ENCODE peak calls at places on chromosomes 7 and 10, in four cellular contexts. Q is cardiac muscle cell, T is left lung, C is lung. H is an unnamed sample.

GRCh38 chr10:124416733-124417132 is 2.0 kb downstream of the OAT start:
- DNase-seq in Q (peak), T (no peak), C (no peak), H (no peak)

GRCh38 chr7:116528008-116528789 is 3.4 kb downstream of the CAV1 start:
- DNase-seq in Q (peak), T (peak), C (peak), H (no peak)

GRCh38 chr10:112985701-112986510 is 35.9 kb downstream of the TCF7L2 start:
- DNase-seq in Q (peak), T (no peak), C (no peak), H (no peak)

GRCh38 chr10:31320598-31321211 is 1.7 kb downstream of the ZEB1 start:
- DNase-seq in Q (peak), T (peak), C (peak), H (peak)

GRCh38 chr7:117470777-117471176 is 9.0 kb upstream of the CFTR start:
- DNase-seq in Q (no peak), T (no peak), C (no peak), H (no peak)

GRCh38 chr7:137146552-137146961 is 197.0 kb downstream of the PTN start:
- DNase-seq in Q (peak), T (no peak), C (no peak), H (no peak)

GRCh38 chr7:123645516-123645915 is 10.2 kb upstream of the LMOD2 start:
- DNase-seq in Q (peak), T (no peak), C (no peak), H (no peak)

GRCh38 chr7:139603896-139604295 is 80.4 kb downstream of the CLEC2L start:
- DNase-seq in Q (no peak), T (no peak), C (no peak), H (no peak)

GRCh38 chr7:117682681-117683385 is 190.4 kb downstream of the CTTNBP2 start:
- DNase-seq in Q (peak), T (no peak), C (no peak), H (no peak)

GRCh38 chr10:36116751-36117150 is 474.7 kb upstream of the FZD8 start:
- DNase-seq in Q (peak), T (no peak), C (no peak), H (no peak)

GRCh38 chr10:7589748-7590147 is 77.0 kb downstream of the ITIH5 start:
- DNase-seq in Q (no peak), T (no peak), C (no peak), H (no peak)

GRCh38 chr10:95406651-95407280 is 116.0 kb upstream of the PDLIM1 start:
- DNase-seq in Q (peak), T (peak), C (no peak), H (no peak)

GRCh38 chr7:22189741-22190140 is 167.2 kb downstream of the RAPGEF5 start:
- DNase-seq in Q (no peak), T (no peak), C (no peak), H (no peak)

GRCh38 chr7:19377611-19378339 is 232.6 kb upstream of the FERD3L start:
- DNase-seq in Q (peak), T (no peak), C (no peak), H (no peak)

GRCh38 chr10:57351076-57351475 is 916.6 kb downstream of the IPMK start:
- DNase-seq in Q (no peak), T (no peak), C (no peak), H (no peak)

GRCh38 chr10:5732141-5732540 is 47.5 kb downstream of the TASOR2 start:
- DNase-seq in Q (no peak), T (no peak), C (no peak), H (no peak)

GRCh38 chr7:73621168-73622063 is 2.9 kb downstream of the MLXIPL start:
- DNase-seq in Q (no peak), T (no peak), C (no peak), H (no peak)

GRCh38 chr10:12844796-12845524 is 156.6 kb downstream of the CCDC3 start:
- DNase-seq in Q (peak), T (no peak), C (no peak), H (no peak)

GRCh38 chr7:15015545-15016314 is 113.2 kb upstream of the DGKB start:
- DNase-seq in Q (peak), T (no peak), C (no peak), H (no peak)

GRCh38 chr10:95324436-95325268 is 33.8 kb upstream of the PDLIM1 start:
- DNase-seq in Q (no peak), T (no peak), C (no peak), H (no peak)

GRCh38 chr10:6211341-6212265 is 8.9 kb downstream of the PFKFB3 start:
- DNase-seq in Q (peak), T (no peak), C (no peak), H (peak)

GRCh38 chr10:131743190-131744151 is 157.3 kb upstream of the PPP2R2D start:
- DNase-seq in Q (no peak), T (no peak), C (no peak), H (no peak)

GRCh38 chr7:70620333-70621055 is 511.4 kb upstream of the GALNT17 start:
- DNase-seq in Q (no peak), T (no peak), C (no peak), H (no peak)

GRCh38 chr7:106660862-106661720 is at the start of gene CCDC71L:
- DNase-seq in Q (peak), T (peak), C (peak), H (peak)

GRCh38 chr10:28644647-28645046 is 32.7 kb upstream of the BAMBI start:
- DNase-seq in Q (no peak), T (no peak), C (no peak), H (no peak)

GRCh38 chr7:5596046-5596895 is 172.6 kb upstream of the TNRC18 start:
- DNase-seq in Q (peak), T (peak), C (peak), H (no peak)

DNA sequence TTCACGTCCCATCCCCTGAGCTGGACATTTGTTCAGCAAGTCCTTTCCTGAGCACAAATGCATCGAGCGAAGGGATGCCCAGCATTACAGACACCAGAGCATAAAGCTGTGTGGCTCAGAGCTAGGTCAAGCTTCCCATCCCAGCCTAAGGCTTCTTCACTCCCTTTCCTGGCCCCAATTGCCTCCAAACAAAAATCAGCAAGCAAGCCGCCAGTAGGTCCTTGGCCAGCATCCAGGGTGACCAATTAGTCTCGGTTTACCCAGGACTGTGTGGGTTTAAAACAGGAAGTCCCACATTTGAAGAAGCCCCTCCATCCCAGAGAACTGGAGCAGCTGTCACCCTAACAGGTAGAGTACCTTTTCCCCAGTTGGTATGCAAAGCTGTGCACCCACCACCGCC is 51.2 kb downstream of the PRKAG2 start:
- DNase-seq in Q (no peak), T (no peak), C (no peak), H (no peak)
- H3K27ac ChIP-seq in Q (no peak), T (peak), C (no peak), H (no peak)

GRCh38 chr7:48016641-48017040 is 12.3 kb downstream of the SUN3 start:
- DNase-seq in Q (no peak), T (no peak), C (no peak), H (no peak)
- H3K27ac ChIP-seq in Q (no peak), T (no peak), C (no peak), H (no peak)

GRCh38 chr10:75109459-75109778 is 2.0 kb upstream of the SAMD8 start:
- DNase-seq in Q (no peak), T (no peak), C (no peak), H (no peak)
- H3K27ac ChIP-seq in Q (peak), T (peak), C (peak), H (no peak)

DNA sequence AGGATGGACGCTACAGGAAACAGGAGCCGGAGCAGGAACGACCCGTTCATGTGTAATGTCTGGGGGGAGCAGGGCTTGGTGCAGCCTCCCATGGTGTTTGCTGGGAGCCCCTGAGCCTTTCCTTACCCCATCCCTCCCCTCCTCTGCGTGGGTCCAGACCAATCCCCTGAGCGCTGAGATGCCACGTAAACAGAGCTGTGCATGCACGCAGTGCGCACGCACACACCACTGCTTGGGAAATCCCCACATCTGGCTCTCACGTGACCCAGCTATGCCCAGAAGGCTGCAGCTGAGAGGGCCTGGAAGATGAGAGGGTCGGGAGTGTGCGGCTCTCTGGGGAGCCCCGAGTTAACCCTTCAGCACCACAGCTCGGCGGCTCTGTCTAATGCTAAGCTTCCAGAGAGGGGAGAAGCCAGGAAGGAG is 177.3 kb downstream of the SH3PXD2A start:
- DNase-seq in Q (peak), T (peak), C (peak), H (peak)
- H3K27ac ChIP-seq in Q (peak), T (peak), C (no peak), H (peak)

DNA sequence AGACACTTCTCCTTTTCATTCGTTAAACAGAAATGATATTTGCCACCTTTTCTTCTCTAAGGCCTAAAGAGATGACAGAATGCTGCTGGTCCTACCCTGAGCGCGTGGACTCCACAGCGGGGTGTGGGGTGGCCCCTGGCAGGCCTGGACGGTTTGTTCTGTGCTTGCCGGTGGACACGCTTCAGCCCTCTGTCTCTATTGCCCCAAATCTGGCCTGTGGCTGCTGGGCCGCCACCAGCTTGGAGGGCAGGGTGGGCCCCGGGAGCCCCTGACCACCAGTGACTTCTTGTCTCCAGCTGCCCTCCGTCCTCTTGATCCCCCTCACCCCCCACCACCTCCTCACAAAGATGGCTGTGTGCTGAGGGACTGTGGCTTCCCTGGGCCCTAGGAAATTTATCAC is 5.7 kb downstream of the CHST3 start:
- DNase-seq in Q (no peak), T (no peak), C (no peak), H (no peak)
- H3K27ac ChIP-seq in Q (no peak), T (no peak), C (no peak), H (peak)

DNA sequence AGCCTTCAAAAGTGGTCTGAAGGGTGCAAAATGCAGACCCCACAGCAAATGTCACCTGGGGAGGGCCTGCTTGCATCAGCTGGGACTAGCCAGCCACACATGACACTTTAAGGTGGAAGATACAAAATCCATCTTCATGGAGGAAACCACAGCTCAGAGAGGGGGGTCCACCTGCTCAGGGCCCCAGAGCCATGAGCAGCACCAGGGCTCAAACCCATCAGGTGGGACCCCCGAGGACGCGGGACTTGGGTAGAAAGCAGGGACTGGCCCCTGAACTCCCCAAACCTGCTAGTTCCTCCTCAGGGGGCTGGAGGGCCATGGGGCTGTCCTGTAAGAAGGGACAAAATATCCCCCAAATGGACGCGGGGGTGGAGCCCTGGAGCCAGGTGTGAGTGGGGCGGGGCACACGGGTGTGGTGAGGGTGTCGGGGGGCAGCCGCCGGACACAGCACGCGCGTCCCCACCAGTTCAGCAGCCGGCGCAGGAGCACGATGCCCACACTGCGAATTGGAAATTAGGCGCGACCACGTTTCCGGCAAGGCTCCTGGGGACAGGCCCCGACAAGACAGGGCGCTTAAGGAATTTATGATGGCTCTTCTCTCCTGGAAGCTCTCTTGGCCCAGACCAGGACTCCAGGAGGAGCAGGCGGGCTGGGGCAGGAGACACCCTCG is 8.0 kb downstream of the PDGFA start:
- DNase-seq in Q (no peak), T (no peak), C (no peak), H (no peak)
- H3K27ac ChIP-seq in Q (no peak), T (no peak), C (no peak), H (no peak)

GRCh38 chr7:747186-747585 is 20.1 kb upstream of the PRKAR1B start:
- DNase-seq in Q (no peak), T (no peak), C (no peak), H (no peak)

GRCh38 chr7:746074-747061 is 19.3 kb upstream of the PRKAR1B start:
- DNase-seq in Q (no peak), T (no peak), C (no peak), H (no peak)

GRCh38 chr7:744854-745430 is 17.9 kb upstream of the PRKAR1B start:
- DNase-seq in Q (no peak), T (no peak), C (no peak), H (no peak)

GRCh38 chr7:742791-743190 is 15.7 kb upstream of the PRKAR1B start:
- DNase-seq in Q (no peak), T (no peak), C (no peak), H (no peak)

DNA sequence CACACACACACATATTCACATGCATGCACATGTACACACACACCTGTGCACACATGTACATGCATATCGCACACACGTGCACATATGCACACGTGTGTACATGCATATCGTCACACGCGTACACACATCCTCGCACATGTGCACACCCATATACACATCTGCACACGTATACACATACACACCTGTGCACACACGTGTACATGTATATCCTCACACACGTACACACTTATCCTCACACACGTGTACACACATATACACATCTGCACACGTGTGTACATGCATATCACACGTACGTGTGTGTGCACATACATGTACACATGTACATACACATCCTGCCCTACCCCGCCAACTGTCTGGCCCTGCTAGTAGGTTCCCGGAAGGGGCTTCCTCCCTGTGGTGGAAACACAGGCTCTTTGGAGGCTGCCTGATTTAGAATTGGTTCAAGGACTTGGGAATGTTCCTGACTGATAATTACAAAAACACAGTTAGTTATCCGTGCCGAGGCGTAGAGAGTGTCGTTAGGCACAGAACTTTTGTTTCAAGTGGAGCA is 18.4 kb upstream of the PRKAR1B start:
- DNase-seq in Q (no peak), T (no peak), C (no peak), H (no peak)
- H3K27ac ChIP-seq in Q (peak), T (no peak), C (no peak), H (no peak)

DNA sequence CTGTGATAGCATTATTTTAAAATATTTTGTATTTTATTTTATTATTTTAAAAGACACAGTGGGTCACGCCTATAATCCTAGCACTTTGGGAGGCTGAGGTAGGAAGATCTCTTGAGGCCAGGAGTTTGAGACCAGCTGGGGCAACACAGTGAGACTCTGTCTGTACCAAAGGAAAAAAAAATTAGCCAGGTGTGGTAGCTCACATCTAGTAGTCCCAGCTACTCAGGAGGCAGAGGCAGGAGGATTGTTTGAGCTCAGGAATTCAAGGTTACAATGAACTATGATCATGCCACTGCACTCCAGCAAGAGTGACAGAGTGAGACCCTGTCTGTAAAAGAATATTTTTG is 37.1 kb downstream of the FBXL13 start:
- DNase-seq in Q (no peak), T (no peak), C (no peak), H (no peak)
- H3K27ac ChIP-seq in Q (no peak), T (no peak), C (no peak), H (no peak)

DNA sequence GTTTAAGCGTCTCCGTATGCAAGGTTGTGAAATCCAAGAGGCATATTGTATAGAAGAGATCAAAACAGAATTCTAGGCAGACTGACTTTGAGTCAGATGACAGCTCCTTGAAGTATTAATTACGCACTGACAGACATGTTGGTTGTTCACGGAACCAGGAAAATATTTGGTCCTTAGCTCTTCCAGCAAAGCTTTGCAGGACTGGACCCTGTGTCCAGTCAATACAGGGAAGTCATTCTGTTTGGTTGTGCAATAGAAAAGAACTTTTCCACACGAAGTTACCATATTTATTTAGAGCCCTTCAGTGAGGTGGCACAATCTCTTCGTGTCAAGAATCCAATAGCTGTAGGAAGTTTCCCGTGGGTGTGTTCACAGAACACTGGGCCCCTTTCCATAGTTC is 205.3 kb downstream of the ARHGAP21 start:
- DNase-seq in Q (no peak), T (no peak), C (no peak), H (no peak)
- H3K27ac ChIP-seq in Q (no peak), T (no peak), C (no peak), H (no peak)

DNA sequence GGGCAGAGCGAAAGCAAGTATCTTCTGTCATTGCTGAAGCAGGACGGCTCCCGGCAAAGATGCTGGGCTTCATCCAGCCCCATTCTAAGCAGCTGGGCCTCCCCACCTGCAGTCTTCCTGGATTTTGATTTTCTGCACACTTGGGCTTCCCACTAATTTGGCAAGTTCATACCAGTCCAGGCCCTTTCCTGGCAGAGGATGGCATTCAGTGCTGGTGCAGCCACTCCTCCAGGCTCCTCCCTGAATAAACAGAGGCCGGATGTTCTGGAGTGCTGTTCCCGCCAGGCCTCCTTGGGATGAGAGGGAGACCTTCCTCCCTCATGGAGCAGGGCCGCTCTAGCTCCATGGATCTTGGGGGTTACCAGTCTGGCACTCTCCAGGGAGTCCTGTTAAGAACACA is 3.4 kb downstream of the BAG3 start:
- DNase-seq in Q (peak), T (peak), C (peak), H (no peak)
- H3K27ac ChIP-seq in Q (no peak), T (peak), C (peak), H (no peak)